ENCODE peak calls at places on chromosomes 12 and 14, in five cellular contexts. I is progenitor cell of endocrine pancreas; R is Right ventricle myocardium superior; X is stimulated activated CD8-positive, alpha-beta memory T cell treated with anti-CD3 and anti-CD28 coated beads, Interleukin-4, amount 100 ng/mL, for 48 hours; D is HTR-8/SVneo. A is an unnamed sample.

GRCh38 chr12:102201662-102202061 is 4.0 kb upstream of the PMCH start:
- DNase-seq in D (no peak), R (no peak), X (no peak), I (no peak), A (no peak)

GRCh38 chr14:61661471-61661988 is 33.8 kb upstream of the HIF1A start:
- DNase-seq in X (no peak), D (no peak), R (no peak), I (no peak), A (no peak)

GRCh38 chr12:46377678-46378077 is 5.1 kb upstream of the SLC38A2 start:
- DNase-seq in D (no peak), R (no peak), X (no peak), I (no peak), A (no peak)

GRCh38 chr14:56207626-56208297 is 89.6 kb downstream of the PELI2 start:
- DNase-seq in R (no peak), D (no peak), I (no peak), X (no peak), A (no peak)

GRCh38 chr12:128916425-128916824 is 63.1 kb downstream of the GLT1D1 start:
- DNase-seq in X (no peak), R (no peak), I (no peak), D (no peak), A (no peak)

GRCh38 chr12:13256705-13257045 is 60.1 kb downstream of the EMP1 start:
- DNase-seq in X (no peak), D (no peak), R (no peak), I (no peak), A (no peak)

GRCh38 chr12:88052686-88053085 is 23.5 kb upstream of the C12orf50 start:
- DNase-seq in R (no peak), D (no peak), X (no peak), I (no peak), A (no peak)

GRCh38 chr14:66361013-66361412 is 125.2 kb upstream of the CCDC196 start:
- DNase-seq in I (no peak), X (no peak), R (no peak), D (no peak), A (no peak)

GRCh38 chr12:84638811-84639368 is 273.7 kb downstream of the SLC6A15 start:
- DNase-seq in I (no peak), X (no peak), R (no peak), D (no peak), A (no peak)

GRCh38 chr14:50340045-50340444 is 27.9 kb downstream of the DMAC2L start:
- DNase-seq in D (no peak), R (no peak), X (no peak), I (no peak), A (no peak)

GRCh38 chr12:110141389-110141788 is 17.2 kb downstream of the IFT81 start:
- DNase-seq in I (no peak), R (peak; percentile 78), X (no peak), D (no peak), A (no peak)

GRCh38 chr14:68286667-68287066 is 467.1 kb downstream of the RAD51B start:
- DNase-seq in I (no peak), R (no peak), D (no peak), X (no peak), A (no peak)

GRCh38 chr14:84468153-84468552 is 1061.8 kb upstream of the FLRT2 start:
- DNase-seq in X (no peak), D (no peak), R (no peak), I (no peak), A (no peak)

GRCh38 chr14:64704145-64704742 is at the start of gene PLEKHG3:
- DNase-seq in D (peak; percentile 96), I (peak; percentile 68), R (peak; percentile 89), X (peak; percentile 33), A (no peak)

GRCh38 chr12:56803750-56804149 is 40.6 kb downstream of the HSD17B6 start:
- DNase-seq in D (no peak), X (no peak), R (peak; percentile 43), I (no peak), A (no peak)

GRCh38 chr14:104223101-104223809 is 84.9 kb downstream of the KIF26A start:
- DNase-seq in I (no peak), R (no peak), X (no peak), D (no peak), A (no peak)

GRCh38 chr12:69500631-69501030 is 30.4 kb downstream of the FRS2 start:
- DNase-seq in D (no peak), X (no peak), I (no peak), R (no peak), A (no peak)

GRCh38 chr14:39974036-39974435 is 541.8 kb upstream of the FBXO33 start:
- DNase-seq in X (no peak), R (no peak), D (no peak), I (no peak), A (peak; percentile 14)

GRCh38 chr12:56714431-56714929 is 10.6 kb downstream of the NACA start:
- DNase-seq in R (no peak), I (no peak), X (no peak), D (no peak), A (no peak)

GRCh38 chr12:21699851-21700250 is 42.2 kb upstream of the LDHB start:
- DNase-seq in X (no peak), D (no peak), I (no peak), R (no peak), A (no peak)

GRCh38 chr14:70821916-70822705 is 12.8 kb upstream of the MAP3K9 start:
- DNase-seq in I (peak; percentile 28), D (peak; percentile 81), R (peak; percentile 70), X (peak; percentile 76), A (no peak)